ENCODE peak calls at places on chromosomes 6 and 20, in five cellular contexts. M is cardiac muscle cell; C is effector CD4-positive, alpha-beta T cell; T is renal cortical epithelial cell; P is T-helper 9 cell. F is an unnamed sample.

GRCh38 chr20:52060794-52061714 is 130.5 kb downstream of the ZFP64 start:
- DNase-seq in T (peak; percentile 22), C (no peak), P (no peak), M (peak; percentile 30), F (no peak)

GRCh38 chr20:42138711-42139110 is 520.5 kb upstream of the CHD6 start:
- DNase-seq in C (no peak), M (no peak), P (no peak), T (no peak), F (no peak)

GRCh38 chr6:10479939-10480700 is 41.0 kb upstream of the GCNT2 start:
- DNase-seq in P (no peak), T (peak; percentile 45), M (no peak), C (no peak), F (no peak)

GRCh38 chr6:31202259-31203166 is 32.0 kb upstream of the POU5F1 start:
- DNase-seq in T (peak; percentile 23), M (no peak), P (no peak), C (no peak), F (no peak)

GRCh38 chr6:155186052-155186658 is 77.7 kb upstream of the CLDN20 start:
- DNase-seq in T (peak; percentile 37), M (no peak), P (no peak), C (no peak), F (no peak)

GRCh38 chr6:107618672-107619071 is 128.8 kb downstream of the SOBP start:
- DNase-seq in T (no peak), P (peak; percentile 11), C (peak; percentile 13), M (no peak), F (peak; percentile 75)

GRCh38 chr6:27617700-27618689 is 145.1 kb upstream of the ZNF184 start:
- DNase-seq in P (no peak), M (peak; percentile 47), T (peak; percentile 15), C (no peak), F (no peak)

GRCh38 chr6:158894192-158894591 is 75.0 kb upstream of the EZR start:
- DNase-seq in P (no peak), C (no peak), M (no peak), T (peak; percentile 94), F (no peak)

GRCh38 chr6:12286381-12287132 is 3.6 kb upstream of the EDN1 start:
- DNase-seq in T (peak; percentile 67), C (no peak), M (no peak), P (no peak), F (no peak)

GRCh38 chr20:57251949-57252348 is 14.5 kb downstream of the BMP7 start:
- DNase-seq in P (no peak), M (no peak), C (no peak), T (no peak), F (no peak)

GRCh38 chr6:134288538-134289203 is 29.2 kb downstream of the SGK1 start:
- DNase-seq in P (no peak), C (no peak), M (no peak), T (peak; percentile 58), F (peak; percentile 10)

GRCh38 chr6:6707143-6707542 is 118.6 kb downstream of the LY86 start:
- DNase-seq in M (no peak), T (no peak), C (no peak), P (no peak), F (no peak)

GRCh38 chr6:107656381-107656780 is 166.5 kb downstream of the SOBP start:
- DNase-seq in P (no peak), T (no peak), M (no peak), C (no peak), F (no peak)

GRCh38 chr20:26208296-26209091 is 511.8 kb upstream of the ZNF337 start:
- DNase-seq in M (peak; percentile 56), T (no peak), P (no peak), C (peak; percentile 2), F (no peak)

GRCh38 chr20:53515749-53516148 is 77.9 kb downstream of the ZNF217 start:
- DNase-seq in P (no peak), M (no peak), T (no peak), C (no peak), F (no peak)

GRCh38 chr6:170025341-170026271 is 265.3 kb downstream of the DLL1 start:
- DNase-seq in C (no peak), T (no peak), M (no peak), P (no peak), F (no peak)

GRCh38 chr20:41161886-41162285 is 24.5 kb downstream of the PLCG1 start:
- DNase-seq in P (no peak), T (no peak), C (no peak), M (no peak), F (peak; percentile 47)

GRCh38 chr6:138428943-138429616 is 25.1 kb downstream of the HEBP2 start:
- DNase-seq in M (peak; percentile 60), P (no peak), T (peak; percentile 73), C (peak; percentile 15), F (peak; percentile 24)

GRCh38 chr6:10908228-10908627 is 21.4 kb downstream of the SYCP2L start:
- DNase-seq in P (no peak), T (no peak), M (no peak), C (no peak), F (no peak)

GRCh38 chr6:24646771-24647170 is 780 bp upstream of the KIAA0319 start:
- DNase-seq in C (no peak), M (no peak), T (peak; percentile 62), P (no peak), F (no peak)